ENCODE peak calls at places on chromosomes 12 and 14, in seven cellular contexts. S is CD4-positive, alpha-beta T cell; G is endothelial cell; A is stomach; E is stimulated activated CD4-positive, alpha-beta T cell treated with anti-CD3 and anti-CD28 coated beads, Interleukin-4, amount 100 ng/mL, for 48 hours; U is Calu3; H is SW 1271. M is an unnamed sample.

GRCh38 chr14:32728526-32728925 is 210.2 kb upstream of the NPAS3 start:
- DNase-seq in G (no peak), E (no peak), H (no peak), U (no peak), A (no peak), S (no peak), M (no peak)

GRCh38 chr12:124332068-124332672 is 37.3 kb downstream of the RFLNA start:
- DNase-seq in S (no peak), G (peak), A (no peak), U (peak), E (no peak), H (no peak), M (no peak)

GRCh38 chr14:104223101-104223809 is 84.9 kb downstream of the KIF26A start:
- DNase-seq in G (peak), U (no peak), E (no peak), H (no peak), A (no peak), S (no peak), M (no peak)

GRCh38 chr14:31124197-31124596 is 83.4 kb downstream of the HECTD1 start:
- DNase-seq in U (no peak), H (no peak), S (peak), A (no peak), E (no peak), G (no peak), M (no peak)

GRCh38 chr12:100576311-100577036 is 3.0 kb downstream of the GAS2L3 start:
- DNase-seq in E (no peak), H (peak), G (no peak), S (no peak), A (no peak), U (peak), M (no peak)

GRCh38 chr12:15854916-15855315 is 27.3 kb upstream of the STRAP start:
- DNase-seq in S (no peak), E (no peak), U (no peak), A (no peak), H (no peak), G (no peak), M (no peak)

GRCh38 chr14:92551066-92551841 is 37.7 kb downstream of the RIN3 start:
- DNase-seq in H (no peak), A (no peak), G (no peak), E (no peak), U (no peak), S (no peak), M (no peak)

GRCh38 chr14:38994721-38995120 is 108.3 kb downstream of the SEC23A start:
- DNase-seq in S (no peak), E (no peak), U (no peak), G (no peak), H (no peak), A (no peak), M (no peak)

GRCh38 chr12:110102255-110102654 is 21.9 kb upstream of the IFT81 start:
- DNase-seq in S (no peak), E (peak), A (no peak), U (peak), G (peak), H (peak), M (peak)

GRCh38 chr12:44873898-44874297 is 2.2 kb downstream of the NELL2 start:
- DNase-seq in U (no peak), H (peak), A (no peak), S (no peak), G (no peak), E (no peak), M (no peak)

GRCh38 chr14:56339855-56340701 is 221.9 kb downstream of the PELI2 start:
- DNase-seq in A (peak), E (peak), H (no peak), S (peak), U (peak), G (peak), M (peak)

GRCh38 chr14:104821229-104821945 is 20.5 kb downstream of the ZBTB42 start:
- DNase-seq in E (no peak), U (no peak), G (no peak), A (no peak), S (no peak), H (no peak), M (no peak)

GRCh38 chr14:23695220-23695999 is 59.2 kb downstream of the DHRS2 start:
- DNase-seq in S (no peak), H (no peak), G (peak), E (no peak), U (no peak), A (peak), M (no peak)